ENCODE peak calls at places on chromosome 18, in nine cellular contexts. One of them, this sample, is unnamed.

GRCh38 chr18:69820538-69820937 is 127.1 kb downstream of the CD226 start:
- DNase-seq in HFF-Myc: no peak
- DNase-seq in SHP77: no peak
- DNase-seq in stimulated activated CD8-positive, alpha-beta memory T cell treated with anti-CD3 and anti-CD28 coated beads, Interleukin-7, amount 100 ng/mL, for 48 hours: no peak
- DNase-seq in NCI-H146: no peak
- DNase-seq in heart left ventricle: no peak
- DNase-seq in iris pigment epithelial cell: no peak
- DNase-seq in T-helper 2 cell: no peak
- DNase-seq in HCEC 1CT: no peak
- DNase-seq in this sample: no peak

GRCh38 chr18:63152791-63153190 is 166.8 kb downstream of the BCL2 start:
- DNase-seq in HFF-Myc: no peak
- DNase-seq in SHP77: no peak
- DNase-seq in stimulated activated CD8-positive, alpha-beta memory T cell treated with anti-CD3 and anti-CD28 coated beads, Interleukin-7, amount 100 ng/mL, for 48 hours: no peak
- DNase-seq in NCI-H146: no peak
- DNase-seq in heart left ventricle: no peak
- DNase-seq in iris pigment epithelial cell: no peak
- DNase-seq in T-helper 2 cell: no peak
- DNase-seq in HCEC 1CT: no peak
- DNase-seq in this sample: no peak

GRCh38 chr18:48929951-48930713 is 20.6 kb downstream of the SMAD7 start:
- DNase-seq in HFF-Myc: no peak
- DNase-seq in SHP77: no peak
- DNase-seq in stimulated activated CD8-positive, alpha-beta memory T cell treated with anti-CD3 and anti-CD28 coated beads, Interleukin-7, amount 100 ng/mL, for 48 hours: no peak
- DNase-seq in NCI-H146: no peak
- DNase-seq in heart left ventricle: no peak
- DNase-seq in iris pigment epithelial cell: peak; percentile 78
- DNase-seq in T-helper 2 cell: no peak
- DNase-seq in HCEC 1CT: peak; percentile 36
- DNase-seq in this sample: peak; percentile 49

GRCh38 chr18:47403949-47404348 is 152.5 kb upstream of the SKOR2 start:
- DNase-seq in HFF-Myc: no peak
- DNase-seq in SHP77: no peak
- DNase-seq in stimulated activated CD8-positive, alpha-beta memory T cell treated with anti-CD3 and anti-CD28 coated beads, Interleukin-7, amount 100 ng/mL, for 48 hours: no peak
- DNase-seq in NCI-H146: no peak
- DNase-seq in heart left ventricle: no peak
- DNase-seq in iris pigment epithelial cell: no peak
- DNase-seq in T-helper 2 cell: no peak
- DNase-seq in HCEC 1CT: no peak
- DNase-seq in this sample: no peak

GRCh38 chr18:28526196-28526595 is 349.3 kb upstream of the CDH2 start:
- DNase-seq in HFF-Myc: no peak
- DNase-seq in SHP77: no peak
- DNase-seq in stimulated activated CD8-positive, alpha-beta memory T cell treated with anti-CD3 and anti-CD28 coated beads, Interleukin-7, amount 100 ng/mL, for 48 hours: no peak
- DNase-seq in NCI-H146: no peak
- DNase-seq in heart left ventricle: no peak
- DNase-seq in iris pigment epithelial cell: no peak
- DNase-seq in T-helper 2 cell: no peak
- DNase-seq in HCEC 1CT: no peak
- DNase-seq in this sample: no peak

GRCh38 chr18:79919089-79919488 is 32.4 kb downstream of the SLC66A2 start:
- DNase-seq in HFF-Myc: no peak
- DNase-seq in SHP77: no peak
- DNase-seq in stimulated activated CD8-positive, alpha-beta memory T cell treated with anti-CD3 and anti-CD28 coated beads, Interleukin-7, amount 100 ng/mL, for 48 hours: no peak
- DNase-seq in NCI-H146: no peak
- DNase-seq in heart left ventricle: no peak
- DNase-seq in iris pigment epithelial cell: no peak
- DNase-seq in T-helper 2 cell: no peak
- DNase-seq in HCEC 1CT: no peak
- DNase-seq in this sample: peak; percentile 9

GRCh38 chr18:46736136-46736535 is 20.7 kb downstream of the ST8SIA5 start:
- DNase-seq in HFF-Myc: no peak
- DNase-seq in SHP77: no peak
- DNase-seq in stimulated activated CD8-positive, alpha-beta memory T cell treated with anti-CD3 and anti-CD28 coated beads, Interleukin-7, amount 100 ng/mL, for 48 hours: no peak
- DNase-seq in NCI-H146: peak; percentile 53
- DNase-seq in heart left ventricle: no peak
- DNase-seq in iris pigment epithelial cell: no peak
- DNase-seq in T-helper 2 cell: no peak
- DNase-seq in HCEC 1CT: no peak
- DNase-seq in this sample: no peak

GRCh38 chr18:3441290-3441689 is 8.7 kb upstream of the TGIF1 start:
- DNase-seq in HFF-Myc: no peak
- DNase-seq in SHP77: peak; percentile 24
- DNase-seq in stimulated activated CD8-positive, alpha-beta memory T cell treated with anti-CD3 and anti-CD28 coated beads, Interleukin-7, amount 100 ng/mL, for 48 hours: no peak
- DNase-seq in NCI-H146: peak; percentile 16
- DNase-seq in heart left ventricle: no peak
- DNase-seq in iris pigment epithelial cell: peak; percentile 34
- DNase-seq in T-helper 2 cell: no peak
- DNase-seq in HCEC 1CT: peak; percentile 43
- DNase-seq in this sample: no peak

GRCh38 chr18:76621782-76622495 is 126.9 kb upstream of the ZNF516 start:
- DNase-seq in HFF-Myc: no peak
- DNase-seq in SHP77: no peak
- DNase-seq in stimulated activated CD8-positive, alpha-beta memory T cell treated with anti-CD3 and anti-CD28 coated beads, Interleukin-7, amount 100 ng/mL, for 48 hours: no peak
- DNase-seq in NCI-H146: peak; percentile 92
- DNase-seq in heart left ventricle: no peak
- DNase-seq in iris pigment epithelial cell: peak; percentile 69
- DNase-seq in T-helper 2 cell: no peak
- DNase-seq in HCEC 1CT: no peak
- DNase-seq in this sample: no peak

GRCh38 chr18:40974448-40974847 is 980.6 kb upstream of the PIK3C3 start:
- DNase-seq in HFF-Myc: no peak
- DNase-seq in SHP77: no peak
- DNase-seq in stimulated activated CD8-positive, alpha-beta memory T cell treated with anti-CD3 and anti-CD28 coated beads, Interleukin-7, amount 100 ng/mL, for 48 hours: no peak
- DNase-seq in NCI-H146: no peak
- DNase-seq in heart left ventricle: no peak
- DNase-seq in iris pigment epithelial cell: no peak
- DNase-seq in T-helper 2 cell: no peak
- DNase-seq in HCEC 1CT: no peak
- DNase-seq in this sample: no peak

GRCh38 chr18:21706386-21706865 is 1.9 kb upstream of the ABHD3 start:
- DNase-seq in HFF-Myc: no peak
- DNase-seq in SHP77: no peak
- DNase-seq in stimulated activated CD8-positive, alpha-beta memory T cell treated with anti-CD3 and anti-CD28 coated beads, Interleukin-7, amount 100 ng/mL, for 48 hours: no peak
- DNase-seq in NCI-H146: no peak
- DNase-seq in heart left ventricle: no peak
- DNase-seq in iris pigment epithelial cell: no peak
- DNase-seq in T-helper 2 cell: no peak
- DNase-seq in HCEC 1CT: no peak
- DNase-seq in this sample: no peak

GRCh38 chr18:3857544-3857943 is 407.6 kb downstream of the TGIF1 start:
- DNase-seq in HFF-Myc: peak; percentile 2
- DNase-seq in SHP77: no peak
- DNase-seq in stimulated activated CD8-positive, alpha-beta memory T cell treated with anti-CD3 and anti-CD28 coated beads, Interleukin-7, amount 100 ng/mL, for 48 hours: no peak
- DNase-seq in NCI-H146: no peak
- DNase-seq in heart left ventricle: no peak
- DNase-seq in iris pigment epithelial cell: no peak
- DNase-seq in T-helper 2 cell: no peak
- DNase-seq in HCEC 1CT: peak; percentile 72
- DNase-seq in this sample: no peak

GRCh38 chr18:808086-808485 is 4.0 kb downstream of the YES1 start:
- DNase-seq in HFF-Myc: no peak
- DNase-seq in SHP77: peak; percentile 31
- DNase-seq in stimulated activated CD8-positive, alpha-beta memory T cell treated with anti-CD3 and anti-CD28 coated beads, Interleukin-7, amount 100 ng/mL, for 48 hours: no peak
- DNase-seq in NCI-H146: peak; percentile 48
- DNase-seq in heart left ventricle: no peak
- DNase-seq in iris pigment epithelial cell: peak; percentile 31
- DNase-seq in T-helper 2 cell: no peak
- DNase-seq in HCEC 1CT: no peak
- DNase-seq in this sample: no peak

GRCh38 chr18:35189510-35189909 is 51.3 kb upstream of the ZNF397 start:
- DNase-seq in HFF-Myc: no peak
- DNase-seq in SHP77: no peak
- DNase-seq in stimulated activated CD8-positive, alpha-beta memory T cell treated with anti-CD3 and anti-CD28 coated beads, Interleukin-7, amount 100 ng/mL, for 48 hours: no peak
- DNase-seq in NCI-H146: no peak
- DNase-seq in heart left ventricle: no peak
- DNase-seq in iris pigment epithelial cell: no peak
- DNase-seq in T-helper 2 cell: no peak
- DNase-seq in HCEC 1CT: no peak
- DNase-seq in this sample: no peak

GRCh38 chr18:7872569-7872968 is 305.5 kb downstream of the PTPRM start:
- DNase-seq in HFF-Myc: peak; percentile 67
- DNase-seq in SHP77: peak; percentile 29
- DNase-seq in stimulated activated CD8-positive, alpha-beta memory T cell treated with anti-CD3 and anti-CD28 coated beads, Interleukin-7, amount 100 ng/mL, for 48 hours: no peak
- DNase-seq in NCI-H146: peak; percentile 87
- DNase-seq in heart left ventricle: no peak
- DNase-seq in iris pigment epithelial cell: peak; percentile 87
- DNase-seq in T-helper 2 cell: no peak
- DNase-seq in HCEC 1CT: peak; percentile 70
- DNase-seq in this sample: peak; percentile 49

GRCh38 chr18:35267161-35267651 is 22.8 kb downstream of the ZSCAN30 start:
- DNase-seq in HFF-Myc: no peak
- DNase-seq in SHP77: no peak
- DNase-seq in stimulated activated CD8-positive, alpha-beta memory T cell treated with anti-CD3 and anti-CD28 coated beads, Interleukin-7, amount 100 ng/mL, for 48 hours: peak; percentile 41
- DNase-seq in NCI-H146: peak; percentile 81
- DNase-seq in heart left ventricle: peak; percentile 85
- DNase-seq in iris pigment epithelial cell: peak; percentile 68
- DNase-seq in T-helper 2 cell: peak; percentile 31
- DNase-seq in HCEC 1CT: no peak
- DNase-seq in this sample: peak; percentile 67

GRCh38 chr18:50806208-50806616 is 13.6 kb downstream of the MRO start:
- DNase-seq in HFF-Myc: no peak
- DNase-seq in SHP77: no peak
- DNase-seq in stimulated activated CD8-positive, alpha-beta memory T cell treated with anti-CD3 and anti-CD28 coated beads, Interleukin-7, amount 100 ng/mL, for 48 hours: no peak
- DNase-seq in NCI-H146: peak; percentile 54
- DNase-seq in heart left ventricle: peak; percentile 33
- DNase-seq in iris pigment epithelial cell: no peak
- DNase-seq in T-helper 2 cell: no peak
- DNase-seq in HCEC 1CT: no peak
- DNase-seq in this sample: peak; percentile 75

GRCh38 chr18:37666986-37667385 is 101.4 kb upstream of the CELF4 start:
- DNase-seq in HFF-Myc: no peak
- DNase-seq in SHP77: no peak
- DNase-seq in stimulated activated CD8-positive, alpha-beta memory T cell treated with anti-CD3 and anti-CD28 coated beads, Interleukin-7, amount 100 ng/mL, for 48 hours: no peak
- DNase-seq in NCI-H146: no peak
- DNase-seq in heart left ventricle: no peak
- DNase-seq in iris pigment epithelial cell: no peak
- DNase-seq in T-helper 2 cell: no peak
- DNase-seq in HCEC 1CT: no peak
- DNase-seq in this sample: no peak

GRCh38 chr18:61982475-61982874 is 89.7 kb upstream of the RNF152 start:
- DNase-seq in HFF-Myc: no peak
- DNase-seq in SHP77: no peak
- DNase-seq in stimulated activated CD8-positive, alpha-beta memory T cell treated with anti-CD3 and anti-CD28 coated beads, Interleukin-7, amount 100 ng/mL, for 48 hours: no peak
- DNase-seq in NCI-H146: no peak
- DNase-seq in heart left ventricle: no peak
- DNase-seq in iris pigment epithelial cell: no peak
- DNase-seq in T-helper 2 cell: no peak
- DNase-seq in HCEC 1CT: no peak
- DNase-seq in this sample: no peak

GRCh38 chr18:12041561-12041960 is 52.1 kb upstream of the ANKRD62 start:
- DNase-seq in HFF-Myc: peak; percentile 51
- DNase-seq in SHP77: no peak
- DNase-seq in stimulated activated CD8-positive, alpha-beta memory T cell treated with anti-CD3 and anti-CD28 coated beads, Interleukin-7, amount 100 ng/mL, for 48 hours: no peak
- DNase-seq in NCI-H146: no peak
- DNase-seq in heart left ventricle: no peak
- DNase-seq in iris pigment epithelial cell: peak; percentile 90
- DNase-seq in T-helper 2 cell: no peak
- DNase-seq in HCEC 1CT: peak; percentile 86
- DNase-seq in this sample: no peak